ENCODE peak calls at places on chromosomes 13 and 19, in ten cellular contexts. K, W, Q, D, T, Y, S, F, V and O are unnamed samples.

GRCh38 chr19:46890423-46891170 is 29.8 kb downstream of the ARHGAP35 start:
- DNase-seq in S (no peak), Y (no peak), F (no peak), D (no peak), T (no peak), W (no peak), V (peak; percentile 44), Q (no peak), K (peak; percentile 71), O (peak; percentile 29)

GRCh38 chr13:34523401-34523800 is 418.7 kb upstream of the NBEA start:
- DNase-seq in K (no peak), F (no peak), W (no peak), V (no peak), T (no peak), Q (no peak), D (no peak), S (no peak), Y (no peak), O (no peak)

GRCh38 chr19:40586611-40587010 is 9.9 kb downstream of the SHKBP1 start:
- DNase-seq in D (no peak), K (no peak), W (no peak), S (no peak), T (no peak), V (no peak), Y (no peak), Q (no peak), F (no peak), O (no peak)

GRCh38 chr19:13935765-13936486 is 2.3 kb downstream of the PODNL1 start:
- DNase-seq in V (no peak), T (no peak), D (no peak), F (no peak), S (no peak), Y (no peak), Q (no peak), K (no peak), W (no peak), O (no peak)

GRCh38 chr19:33704271-33704670 is 82.5 kb downstream of the CHST8 start:
- DNase-seq in Y (no peak), T (no peak), K (no peak), F (no peak), V (no peak), Q (no peak), W (no peak), S (no peak), D (no peak), O (no peak)

GRCh38 chr19:44848805-44849457 is 2.8 kb downstream of the NECTIN2 start:
- DNase-seq in Y (peak; percentile 52), T (no peak), F (no peak), D (no peak), W (no peak), K (no peak), S (peak; percentile 74), Q (no peak), V (no peak), O (no peak)

GRCh38 chr19:45368737-45369340 is 1.5 kb downstream of the ERCC2 start:
- DNase-seq in D (no peak), Y (no peak), S (no peak), K (no peak), W (no peak), Q (no peak), T (no peak), V (no peak), F (no peak), O (peak; percentile 34)

GRCh38 chr19:6249296-6249695 is 30.5 kb downstream of the MLLT1 start:
- DNase-seq in V (no peak), S (no peak), W (no peak), Y (no peak), D (no peak), Q (no peak), F (no peak), T (no peak), K (no peak), O (no peak)

GRCh38 chr19:40466219-40467006 is at the start of gene SPTBN4:
- DNase-seq in K (no peak), F (no peak), V (no peak), T (peak; percentile 42), W (peak; percentile 36), D (peak; percentile 43), Y (no peak), S (peak; percentile 89), Q (peak; percentile 26), O (no peak)

GRCh38 chr19:23407597-23407996 is 12.3 kb upstream of the ZNF91 start:
- DNase-seq in F (no peak), S (peak; percentile 17), K (no peak), Q (no peak), W (no peak), T (no peak), D (no peak), Y (no peak), V (no peak), O (no peak)

GRCh38 chr13:75480691-75481175 is 1.2 kb downstream of the TBC1D4 start:
- DNase-seq in D (no peak), S (peak; percentile 79), Q (peak; percentile 18), W (peak; percentile 77), Y (peak; percentile 36), F (no peak), T (peak; percentile 50), V (peak; percentile 61), K (no peak), O (peak; percentile 84)

GRCh38 chr19:46718157-46718933 is 1.4 kb upstream of the PRKD2 start:
- DNase-seq in D (no peak), W (no peak), S (peak; percentile 53), Y (no peak), K (peak; percentile 55), F (peak; percentile 76), V (no peak), Q (no peak), T (peak; percentile 68), O (peak; percentile 63)

GRCh38 chr19:40733149-40733548 is 16.2 kb downstream of the ITPKC start:
- DNase-seq in V (no peak), D (no peak), T (no peak), F (no peak), Q (no peak), K (no peak), W (no peak), Y (no peak), S (no peak), O (no peak)

GRCh38 chr19:12936582-12936981 is 1.8 kb upstream of the CALR start:
- DNase-seq in Q (no peak), Y (no peak), T (no peak), V (no peak), F (peak; percentile 46), D (no peak), W (no peak), S (no peak), K (no peak), O (no peak)

GRCh38 chr13:113168211-113168610 is 9.8 kb downstream of the PROZ start:
- DNase-seq in S (no peak), Q (no peak), W (no peak), Y (no peak), D (no peak), T (no peak), K (no peak), F (no peak), V (no peak), O (no peak)

GRCh38 chr19:49324801-49325491 is at the start of gene SLC6A16:
- DNase-seq in F (no peak), T (peak; percentile 10), Y (no peak), S (no peak), D (no peak), V (no peak), K (no peak), Q (no peak), W (peak; percentile 22), O (no peak)